ENCODE peak calls at places on chromosomes 6 and 20, in eight cellular contexts. D is posterior vena cava, H is iPS-NIHi11, A is B cell, T is osteocyte, E is astrocyte, B is GOT3, G is sigmoid colon. C is an unnamed sample.

GRCh38 chr6:100880149-100880900 is 804 bp downstream of the ASCC3 start:
- DNase-seq in D (no peak), H (no peak), A (no peak), T (no peak), E (peak), B (no peak), G (no peak), C (peak)

GRCh38 chr6:2197177-2197671 is 48.2 kb downstream of the GMDS start:
- DNase-seq in D (no peak), H (no peak), A (no peak), T (no peak), E (peak), B (no peak), G (no peak), C (no peak)

GRCh38 chr6:38714239-38715015 is 684 bp upstream of the DNAH8 start:
- DNase-seq in D (no peak), H (no peak), A (no peak), T (no peak), E (no peak), B (no peak), G (no peak), C (no peak)

GRCh38 chr6:148761532-148761951 is 14.7 kb downstream of the UST start:
- DNase-seq in D (peak), H (no peak), A (peak), T (no peak), E (no peak), B (no peak), G (no peak), C (no peak)

GRCh38 chr6:7747016-7747415 is 21.1 kb downstream of the BMP6 start:
- DNase-seq in D (no peak), H (no peak), A (no peak), T (no peak), E (no peak), B (no peak), G (no peak), C (no peak)

GRCh38 chr6:51108563-51109234 is 290.0 kb downstream of the TFAP2B start:
- DNase-seq in D (no peak), H (no peak), A (no peak), T (no peak), E (peak), B (no peak), G (no peak), C (no peak)

GRCh38 chr6:122692175-122692598 is 82.0 kb downstream of the PKIB start:
- DNase-seq in D (no peak), H (no peak), A (no peak), T (no peak), E (peak), B (peak), G (no peak), C (no peak)

GRCh38 chr20:16215056-16215455 is 358.2 kb downstream of the KIF16B start:
- DNase-seq in D (no peak), H (peak), A (no peak), T (no peak), E (no peak), B (no peak), G (no peak), C (no peak)

GRCh38 chr6:47195251-47195650 is 114.5 kb downstream of the TNFRSF21 start:
- DNase-seq in D (no peak), H (no peak), A (no peak), T (no peak), E (no peak), B (no peak), G (peak), C (no peak)

GRCh38 chr6:164415832-164416563 is 893.4 kb downstream of the C6orf118 start:
- DNase-seq in D (no peak), H (no peak), A (no peak), T (no peak), E (no peak), B (no peak), G (no peak), C (no peak)

GRCh38 chr20:17967595-17968365 is 814 bp downstream of the SNX5 start:
- DNase-seq in D (no peak), H (no peak), A (no peak), T (no peak), E (peak), B (no peak), G (no peak), C (no peak)

GRCh38 chr6:163637524-163637923 is 223.0 kb downstream of the QKI start:
- DNase-seq in D (no peak), H (no peak), A (no peak), T (no peak), E (no peak), B (no peak), G (no peak), C (no peak)

GRCh38 chr20:23078994-23079364 is 7.1 kb downstream of the CD93 start:
- DNase-seq in D (no peak), H (peak), A (no peak), T (no peak), E (no peak), B (no peak), G (peak), C (peak)